ENCODE peak calls at places on chromosomes 7 and 10, in six cellular contexts. H, B, P, E, D and G are unnamed samples. For H3K4me1 and H3K9me3, the result is how much of the 10 kb centered on the place peaks cover.

GRCh38 chr7:137985253-137985896 is 16.5 kb downstream of the CREB3L2 start:
- DNase-seq in D (no peak), B (no peak), H (no peak), E (no peak), P (no peak), G (no peak)

GRCh38 chr7:115840702-115841101 is 189.9 kb downstream of the TFEC start:
- DNase-seq in B (no peak), H (no peak), P (no peak), D (no peak), E (no peak), G (no peak)

GRCh38 chr10:62582804-62583208 is 208.6 kb downstream of the ZNF365 start:
- DNase-seq in B (no peak), E (peak), H (peak), D (peak), P (peak), G (peak)

GRCh38 chr10:32940321-32941264 is 17.4 kb downstream of the ITGB1 start:
- DNase-seq in H (no peak), B (no peak), D (no peak), P (no peak), E (no peak), G (no peak)

GRCh38 chr10:72186633-72187330 is 29.0 kb upstream of the ANAPC16 start:
- DNase-seq in B (no peak), P (no peak), D (peak), H (no peak), E (peak), G (no peak)

GRCh38 chr7:44286182-44286617 is 39.2 kb downstream of the CAMK2B start:
- DNase-seq in D (no peak), H (peak), B (no peak), P (peak), E (no peak), G (no peak)

GRCh38 chr10:104259456-104259855 is 4.8 kb downstream of the GSTO1 start:
- DNase-seq in B (no peak), H (no peak), E (no peak), P (no peak), D (no peak), G (no peak)

GRCh38 chr7:158311791-158312190 is 275.8 kb downstream of the PTPRN2 start:
- DNase-seq in B (no peak), H (no peak), E (no peak), D (no peak), P (no peak), G (no peak)

GRCh38 chr10:3848768-3849643 is 64.0 kb upstream of the KLF6 start:
- DNase-seq in D (peak), H (no peak), P (no peak), B (no peak), E (peak), G (no peak)

GRCh38 chr10:59508296-59508695 is 145.9 kb upstream of the FAM13C start:
- DNase-seq in E (peak), D (no peak), H (no peak), B (no peak), P (no peak), G (no peak)

GRCh38 chr7:151375530-151376217 is 34.1 kb downstream of the NUB1 start:
- DNase-seq in B (no peak), E (no peak), D (no peak), H (no peak), P (no peak), G (no peak)

GRCh38 chr10:130902929-130903328 is 408.6 kb downstream of the TCERG1L start:
- DNase-seq in P (no peak), H (no peak), D (no peak), B (no peak), E (no peak), G (no peak)

GRCh38 chr7:149855368-149856305 is 17.5 kb downstream of the ZNF862 start:
- DNase-seq in P (no peak), D (peak), B (no peak), H (no peak), E (peak), G (peak)

GRCh38 chr10:43076876-43077420 is at the start of gene RET:
- DNase-seq in D (peak), P (peak), E (no peak), B (no peak), H (peak), G (no peak)

GRCh38 chr10:86699991-86700840 is 31.9 kb downstream of the LDB3 start:
- DNase-seq in D (no peak), E (no peak), B (no peak), P (no peak), H (no peak), G (no peak)

GRCh38 chr7:143316492-143316891 is 581 bp downstream of the CLCN1 start:
- DNase-seq in P (no peak), D (no peak), E (no peak), B (no peak), H (no peak), G (no peak)

GRCh38 chr7:35707422-35707821 is 12.5 kb upstream of the HERPUD2 start:
- DNase-seq in D (no peak), B (no peak), E (peak), P (no peak), H (no peak), G (no peak)

GRCh38 chr7:29350351-29350750 is 155.8 kb downstream of the CHN2 start:
- DNase-seq in B (no peak), D (no peak), H (no peak), E (peak), P (no peak), G (peak)

GRCh38 chr7:138400400-138400886 is 59.6 kb upstream of the TRIM24 start:
- DNase-seq in B (no peak), D (no peak), E (no peak), P (no peak), H (no peak), G (no peak)

GRCh38 chr10:6388261-6388893 is 185.6 kb downstream of the PFKFB3 start:
- DNase-seq in H (no peak), B (no peak), E (no peak), P (no peak), D (no peak), G (no peak)

GRCh38 chr7:27165089-27165654 is at the start of gene HOXA9:
- DNase-seq in E (no peak), D (no peak), B (no peak), P (peak), H (no peak), G (no peak)

GRCh38 chr7:81236560-81236959 is 317.7 kb upstream of the SEMA3C start:
- DNase-seq in D (peak), H (no peak), E (peak), P (no peak), B (no peak), G (no peak)

GRCh38 chr7:44148961-44149550 is 7.9 kb upstream of the MYL7 start:
- DNase-seq in B (no peak), D (no peak), H (peak), P (no peak), E (no peak), G (no peak)

GRCh38 chr7:69693042-69693441 is 94.8 kb downstream of the AUTS2 start:
- DNase-seq in B (no peak), H (no peak), E (no peak), D (no peak), P (no peak), G (no peak)

GRCh38 chr7:155277385-155277994 is 20.2 kb upstream of the INSIG1 start:
- DNase-seq in E (peak), P (no peak), D (no peak), B (no peak), H (no peak), G (no peak)

GRCh38 chr10:102645388-102645740 is 1.1 kb downstream of the TRIM8 start:
- DNase-seq in H (peak), P (peak), B (no peak), E (peak), D (peak), G (peak)

DNA sequence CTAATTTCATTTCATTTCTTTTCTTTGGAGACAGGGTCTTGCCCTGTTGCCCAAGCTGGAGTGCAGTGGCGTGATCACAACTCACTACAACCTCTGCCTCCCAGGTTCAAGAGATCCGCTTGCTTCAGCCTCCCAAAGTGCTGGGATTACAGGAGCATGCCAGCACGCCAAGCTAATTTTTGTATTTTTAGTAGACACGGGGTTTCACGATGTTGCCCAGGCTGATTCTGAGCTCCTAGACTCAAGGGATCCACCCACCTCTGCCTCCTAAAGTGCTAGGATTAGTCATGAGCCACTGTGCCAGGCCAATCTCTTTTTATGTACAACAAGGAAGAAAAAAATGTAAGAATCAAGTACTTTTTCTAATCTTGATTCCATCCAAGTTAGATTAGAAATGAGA is 10.7 kb upstream of the KMT2E start:
- DNase-seq in D (peak), E (peak), P (no peak), B (no peak), H (no peak), G (no peak)
- H3K4me1 ChIP-seq in D (under half), E (under half), P (half or more), B (half or more), H (half or more), G (under half)

DNA sequence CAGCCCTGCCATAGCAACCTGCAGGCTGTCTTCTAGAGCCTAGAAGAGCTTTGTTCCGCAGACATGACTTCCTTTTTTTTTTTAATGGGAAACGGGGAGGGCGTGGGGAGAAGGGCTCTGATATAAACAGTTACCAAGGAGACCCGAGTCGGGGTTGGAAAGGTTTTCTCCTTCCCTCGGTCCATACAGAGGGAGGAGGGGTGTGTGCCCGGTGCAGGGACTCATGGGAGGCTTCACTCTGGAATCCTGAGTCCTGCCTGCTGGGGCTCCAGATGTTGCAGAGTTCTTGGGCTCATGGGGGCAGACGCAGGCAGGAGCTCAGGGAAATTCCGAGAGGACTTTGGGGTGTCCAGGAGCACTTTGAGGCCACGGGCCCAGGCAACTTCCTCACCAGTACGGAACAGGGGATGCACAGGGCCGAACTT is 26.8 kb downstream of the TMEM120A start:
- DNase-seq in B (no peak), E (no peak), D (no peak), H (no peak), P (no peak), G (no peak)
- H3K4me3 ChIP-seq in B (no peak), E (no peak), D (no peak), H (no peak), P (peak), G (no peak)

GRCh38 chr7:121755818-121756501 is 117.0 kb upstream of the PTPRZ1 start:
- DNase-seq in E (no peak), D (peak), B (no peak), H (no peak), P (no peak), G (no peak)
- H3K9me3 ChIP-seq in E (under half), D (under half), B (under half), H (under half), P (under half), G (under half)

DNA sequence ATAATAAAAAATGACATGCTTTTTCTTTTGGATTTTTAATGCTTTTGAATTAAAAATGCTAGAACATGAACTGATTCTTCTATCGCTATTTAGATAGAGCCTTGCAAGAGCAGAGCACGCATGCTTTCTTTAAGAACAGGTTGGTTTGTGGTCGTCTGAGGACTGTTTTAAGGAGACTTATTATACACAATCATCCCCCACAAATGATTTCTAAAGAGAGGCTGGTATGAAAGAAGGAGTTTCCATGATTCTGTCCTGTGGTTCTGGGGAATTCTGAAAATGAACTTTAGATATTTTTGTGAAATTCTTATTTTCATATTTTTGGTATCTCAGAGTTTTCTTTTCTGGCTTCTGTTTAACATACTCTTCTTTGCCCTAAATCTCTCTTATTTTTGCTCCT is 101.4 kb downstream of the TCF7L2 start:
- DNase-seq in H (no peak), P (no peak), B (no peak), E (peak), D (no peak), G (no peak)
- H3K4me1 ChIP-seq in H (under half), P (half or more), B (under half), E (under half), D (under half), G (half or more)